ENCODE peak calls at places on chromosomes 16 and 17, in seven cellular contexts. E is GM12892, O is GM12878, K is SK-N-SH, H is K562, Y is HepG2, P is H1. A is an unnamed sample.

GRCh38 chr16:66650707-66651473 is 45.7 kb downstream of the CMTM4 start:
- DNase-seq in E (peak), O (peak), K (peak), H (peak), Y (peak), P (peak), A (peak)

GRCh38 chr16:87325480-87325879 is 8.3 kb upstream of the C16orf95 start:
- DNase-seq in E (no peak), O (no peak), K (no peak), H (no peak), Y (no peak), P (no peak), A (no peak)

GRCh38 chr17:27586203-27586701 is 44.7 kb upstream of the LGALS9 start:
- DNase-seq in E (no peak), O (no peak), K (peak), H (no peak), Y (no peak), P (no peak), A (no peak)

GRCh38 chr17:76156662-76156991 is 15.6 kb upstream of the FOXJ1 start:
- DNase-seq in E (no peak), O (no peak), K (no peak), H (no peak), Y (no peak), P (no peak), A (no peak)

GRCh38 chr16:1565083-1565805 is 31.8 kb downstream of the TMEM204 start:
- DNase-seq in E (no peak), O (no peak), K (peak), H (no peak), Y (no peak), P (no peak), A (no peak)

GRCh38 chr16:77675464-77676324 is 46.6 kb upstream of the NUDT7 start:
- DNase-seq in E (peak), O (peak), K (peak), H (peak), Y (peak), P (peak), A (peak)

GRCh38 chr17:18099516-18099915 is 9.0 kb upstream of the MYO15A start:
- DNase-seq in E (no peak), O (no peak), K (no peak), H (no peak), Y (no peak), P (no peak), A (no peak)

GRCh38 chr17:33651631-33652030 is 358.5 kb upstream of the ASIC2 start:
- DNase-seq in E (no peak), O (no peak), K (no peak), H (no peak), Y (no peak), P (no peak), A (no peak)

GRCh38 chr16:69386596-69386995 is 789 bp upstream of the TERF2 start:
- DNase-seq in E (no peak), O (no peak), K (no peak), H (no peak), Y (no peak), P (no peak), A (no peak)

GRCh38 chr17:42660692-42661345 is 1.7 kb downstream of the TUBG2 start:
- DNase-seq in E (no peak), O (no peak), K (no peak), H (no peak), Y (no peak), P (no peak), A (no peak)

GRCh38 chr17:38705803-38706624 is 941 bp downstream of the MLLT6 start:
- DNase-seq in E (peak), O (no peak), K (peak), H (no peak), Y (peak), P (no peak), A (no peak)

GRCh38 chr17:2372180-2372579 is 28.7 kb downstream of the MNT start:
- DNase-seq in E (no peak), O (no peak), K (no peak), H (no peak), Y (no peak), P (no peak), A (no peak)

GRCh38 chr16:9139965-9140364 is 48.5 kb downstream of the HAPSTR1 start:
- DNase-seq in E (no peak), O (no peak), K (peak), H (peak), Y (peak), P (no peak), A (no peak)
- TF ChIP-seq TAF1 in E (no peak), O (no peak), K (no peak), H (no peak), Y (no peak), P (no peak), A (no peak)

GRCh38 chr16:70466812-70467090 is 12.4 kb downstream of the FCSK start:
- DNase-seq in E (no peak), O (no peak), K (no peak), H (no peak), Y (no peak), P (no peak), A (no peak)
- TF ChIP-seq TAF1 in E (no peak), O (no peak), K (no peak), H (no peak), Y (no peak), P (no peak), A (no peak)

DNA sequence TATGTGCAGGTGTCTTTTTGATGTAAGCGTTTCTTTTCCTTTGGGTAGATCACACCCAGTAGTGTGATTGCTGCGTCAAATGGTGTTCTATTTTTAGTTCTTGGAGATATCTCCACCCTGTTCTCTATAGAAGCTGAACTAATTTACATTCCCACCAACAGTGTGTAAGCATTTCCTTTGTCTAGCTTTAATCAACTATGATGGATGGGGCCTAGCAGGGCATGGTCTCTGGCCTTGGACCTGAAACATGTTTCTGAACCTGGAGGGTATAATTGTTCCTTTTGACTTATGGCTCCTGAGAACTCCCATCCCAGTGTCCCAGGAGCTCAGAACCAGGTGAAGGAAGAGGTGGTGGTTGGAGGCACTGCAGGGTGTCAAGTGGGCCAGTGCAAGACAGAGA is 94.0 kb downstream of the HAPSTR1 start:
- DNase-seq in E (no peak), O (no peak), K (no peak), H (no peak), Y (no peak), P (no peak), A (no peak)
- TF ChIP-seq TAF1 in E (no peak), O (no peak), K (no peak), H (no peak), Y (no peak), P (no peak), A (no peak)

GRCh38 chr16:2962334-2963073 is 1.6 kb upstream of the KREMEN2 start:
- DNase-seq in E (no peak), O (no peak), K (no peak), H (no peak), Y (no peak), P (no peak), A (no peak)
- TF ChIP-seq TAF1 in E (no peak), O (no peak), K (no peak), H (no peak), Y (no peak), P (no peak), A (no peak)

GRCh38 chr17:64635647-64636305 is 26.3 kb downstream of the SMURF2 start:
- DNase-seq in E (no peak), O (peak), K (no peak), H (no peak), Y (no peak), P (no peak), A (no peak)
- TF ChIP-seq TAF1 in E (no peak), O (no peak), K (no peak), H (no peak), Y (no peak), P (no peak), A (no peak)